ENCODE peak calls at places on chromosomes 7 and 10, in nine cellular contexts. U is neural progenitor cell; Q is body of pancreas; I is CD4-positive, CD25-positive, alpha-beta regulatory T cell; Y is heart right ventricle; V is pancreas; X is mucosa of descending colon; F is SJSA1; B is trophoblast cell. H is an unnamed sample. For H3K36me3 and H3K4me1, the result is how much of the 10 kb centered on the place peaks cover.

GRCh38 chr10:30422981-30423654 is 10.9 kb upstream of the MAP3K8 start:
- DNase-seq in U (peak), Q (peak), I (no peak), Y (peak), V (peak), X (peak), F (peak), B (peak), H (peak)

GRCh38 chr10:104128214-104128613 is 6.2 kb downstream of the SFR1 start:
- DNase-seq in U (no peak), Q (no peak), I (no peak), Y (no peak), V (no peak), X (no peak), F (no peak), B (no peak), H (no peak)

GRCh38 chr10:23694446-23694920 is 255.6 kb downstream of the OTUD1 start:
- DNase-seq in U (peak), Q (no peak), I (no peak), Y (no peak), V (no peak), X (no peak), F (no peak), B (no peak), H (no peak)

GRCh38 chr10:130230611-130231010 is 94.4 kb downstream of the GLRX3 start:
- DNase-seq in U (no peak), Q (no peak), I (no peak), Y (no peak), V (no peak), X (no peak), F (no peak), B (no peak), H (no peak)

GRCh38 chr7:94400022-94400421 is 5.3 kb downstream of the COL1A2 start:
- DNase-seq in U (no peak), Q (no peak), I (no peak), Y (no peak), V (no peak), X (no peak), F (peak), B (no peak), H (no peak)

GRCh38 chr10:114825513-114826253 is 4.1 kb downstream of the FHIP2A start:
- DNase-seq in U (no peak), Q (peak), I (no peak), Y (no peak), V (no peak), X (no peak), F (peak), B (peak), H (peak)

GRCh38 chr10:5882961-5883360 is 6.7 kb downstream of the ANKRD16 start:
- DNase-seq in U (no peak), Q (no peak), I (no peak), Y (no peak), V (no peak), X (no peak), F (no peak), B (no peak), H (no peak)

GRCh38 chr7:116501425-116502167 is 2.1 kb downstream of the CAV2 start:
- DNase-seq in U (no peak), Q (peak), I (no peak), Y (no peak), V (peak), X (no peak), F (no peak), B (no peak), H (no peak)

GRCh38 chr10:101047961-101048892 is 13.6 kb upstream of the KAZALD1 start:
- DNase-seq in U (peak), Q (peak), I (no peak), Y (no peak), V (no peak), X (peak), F (no peak), B (no peak), H (no peak)

GRCh38 chr7:24834150-24834798 is 77.0 kb upstream of the GSDME start:
- DNase-seq in U (no peak), Q (no peak), I (no peak), Y (peak), V (peak), X (peak), F (no peak), B (no peak), H (peak)

GRCh38 chr10:76301950-76302349 is 870.5 kb downstream of the LRMDA start:
- DNase-seq in U (no peak), Q (no peak), I (no peak), Y (no peak), V (no peak), X (no peak), F (no peak), B (no peak), H (no peak)

GRCh38 chr10:84715911-84716310 is 387.5 kb downstream of the CCSER2 start:
- DNase-seq in U (peak), Q (no peak), I (no peak), Y (no peak), V (no peak), X (no peak), F (peak), B (peak), H (no peak)

GRCh38 chr7:53485354-53485753 is 449.9 kb downstream of the POM121L12 start:
- DNase-seq in U (no peak), Q (no peak), I (no peak), Y (no peak), V (no peak), X (no peak), F (no peak), B (no peak), H (no peak)

GRCh38 chr10:4043897-4044296 is 258.9 kb upstream of the KLF6 start:
- DNase-seq in U (no peak), Q (no peak), I (no peak), Y (no peak), V (no peak), X (no peak), F (no peak), B (no peak), H (no peak)

GRCh38 chr7:108413782-108414492 is 42.3 kb downstream of the NRCAM start:
- DNase-seq in U (peak), Q (no peak), I (no peak), Y (no peak), V (no peak), X (no peak), F (no peak), B (no peak), H (no peak)

GRCh38 chr10:15744217-15744865 is 24.6 kb upstream of the ITGA8 start:
- DNase-seq in U (peak), Q (peak), I (no peak), Y (no peak), V (peak), X (no peak), F (peak), B (peak), H (peak)

GRCh38 chr7:6159097-6159483 is 113.3 kb downstream of the CYTH3 start:
- DNase-seq in U (no peak), Q (no peak), I (no peak), Y (no peak), V (no peak), X (no peak), F (no peak), B (peak), H (no peak)

GRCh38 chr7:66503036-66503370 is 125.7 kb upstream of the KCTD7 start:
- DNase-seq in U (no peak), Q (no peak), I (no peak), Y (no peak), V (no peak), X (no peak), F (no peak), B (no peak), H (no peak)

GRCh38 chr7:44073664-44074348 is 8.4 kb upstream of the PGAM2 start:
- DNase-seq in U (no peak), Q (peak), I (no peak), Y (peak), V (peak), X (peak), F (no peak), B (peak), H (peak)

DNA sequence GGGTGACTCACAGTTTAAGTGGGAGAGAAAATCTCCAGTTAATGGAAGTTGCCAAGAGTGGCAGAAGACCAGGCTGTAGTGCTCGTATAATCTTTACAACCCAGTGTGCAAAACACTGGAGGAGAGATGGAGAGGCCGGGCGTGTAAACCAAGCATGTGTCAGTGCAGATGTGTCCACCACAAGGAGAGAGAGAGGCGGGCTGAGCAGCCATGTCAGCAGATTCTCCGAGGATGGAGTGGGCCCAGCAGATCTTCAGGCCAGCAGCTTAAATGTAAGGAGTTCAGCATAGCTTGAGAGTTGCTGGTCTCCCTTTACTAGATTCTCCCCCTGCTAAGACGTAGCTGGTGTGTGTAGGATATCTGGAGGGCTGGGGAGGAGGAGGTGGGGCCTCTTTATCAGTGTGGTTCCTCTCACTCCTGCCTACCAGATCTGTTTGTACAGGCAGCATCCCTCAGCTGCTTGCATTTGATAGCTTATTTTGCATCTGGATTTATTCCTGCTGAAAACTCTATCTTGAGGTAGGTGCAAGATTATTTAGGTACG is 13.7 kb downstream of the BPGM start:
- DNase-seq in U (no peak), Q (no peak), I (no peak), Y (no peak), V (no peak), X (no peak), F (no peak), B (peak), H (no peak)
- H3K36me3 ChIP-seq in U (under half), Q (under half), I (under half), Y (under half), V (under half), X (under half), F (under half), B (under half), H (under half)

DNA sequence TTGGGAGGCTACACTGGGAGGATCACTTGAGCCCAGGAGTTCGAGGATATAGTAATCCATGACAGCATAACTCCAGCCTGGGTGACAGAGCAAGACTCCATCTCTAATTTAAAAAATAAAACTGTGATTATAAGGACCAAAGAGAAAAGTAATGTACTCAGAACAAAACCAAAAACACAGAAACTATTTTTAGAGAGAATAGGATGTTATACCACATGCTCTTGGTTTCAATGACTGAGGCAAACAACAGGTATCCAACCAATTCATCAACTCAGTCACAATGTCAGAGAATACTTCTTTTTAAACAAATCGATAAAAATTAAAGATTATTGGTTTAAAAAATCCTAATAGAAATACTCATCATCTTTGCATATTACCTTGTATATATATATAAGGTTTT is 186.7 kb downstream of the TPK1 start:
- DNase-seq in U (no peak), Q (no peak), I (no peak), Y (no peak), V (no peak), X (no peak), F (no peak), B (no peak), H (no peak)
- H3K4me1 ChIP-seq in U (under half), Q (under half), I (under half), Y (under half), V (under half), X (under half), F (under half), B (under half), H (under half)

GRCh38 chr10:127016331-127016730 is 111.1 kb downstream of the DOCK1 start:
- DNase-seq in U (no peak), Q (no peak), I (no peak), Y (no peak), V (no peak), X (no peak), F (no peak), B (no peak), H (no peak)

GRCh38 chr10:127020260-127020659 is 115.0 kb downstream of the DOCK1 start:
- DNase-seq in U (no peak), Q (no peak), I (no peak), Y (no peak), V (no peak), X (no peak), F (no peak), B (no peak), H (no peak)

GRCh38 chr10:127018298-127018650 is 113.0 kb downstream of the DOCK1 start:
- DNase-seq in U (no peak), Q (no peak), I (no peak), Y (no peak), V (no peak), X (no peak), F (no peak), B (no peak), H (no peak)

GRCh38 chr10:127017406-127018297 is 112.4 kb downstream of the DOCK1 start:
- DNase-seq in U (no peak), Q (no peak), I (no peak), Y (no peak), V (no peak), X (no peak), F (no peak), B (peak), H (no peak)

DNA sequence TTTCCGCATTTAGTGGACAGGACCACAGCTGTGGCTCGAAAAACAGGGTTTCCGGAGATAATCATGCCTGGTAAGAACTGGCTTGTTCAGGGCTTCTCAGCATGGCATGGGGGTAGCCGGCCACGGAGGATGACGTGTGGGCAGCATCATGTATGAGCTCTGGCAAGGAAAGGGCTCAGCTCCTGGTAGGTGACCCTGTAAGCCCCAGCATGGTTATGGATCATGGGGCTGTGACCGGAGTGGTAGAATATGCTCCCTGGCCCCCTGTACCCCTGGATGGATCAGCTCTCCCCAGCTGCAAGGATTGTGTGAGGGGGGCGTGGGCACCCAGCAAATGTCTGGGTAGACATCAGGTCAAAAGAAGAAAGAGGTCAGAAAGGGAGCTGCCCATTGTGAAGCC is 113.5 kb downstream of the DOCK1 start:
- DNase-seq in U (no peak), Q (no peak), I (no peak), Y (no peak), V (no peak), X (no peak), F (no peak), B (no peak), H (no peak)
- H3K36me3 ChIP-seq in U (under half), Q (under half), I (under half), Y (under half), V (under half), X (under half), F (under half), B (half or more), H (under half)

GRCh38 chr10:86863443-86863842 is 94.0 kb downstream of the MMRN2 start:
- DNase-seq in U (no peak), Q (no peak), I (no peak), Y (no peak), V (no peak), X (no peak), F (no peak), B (no peak), H (no peak)

GRCh38 chr10:86868353-86868752 is 89.1 kb downstream of the MMRN2 start:
- DNase-seq in U (peak), Q (no peak), I (no peak), Y (no peak), V (no peak), X (no peak), F (peak), B (no peak), H (peak)

GRCh38 chr10:86862786-86863185 is 94.6 kb downstream of the MMRN2 start:
- DNase-seq in U (no peak), Q (peak), I (no peak), Y (no peak), V (no peak), X (no peak), F (no peak), B (no peak), H (no peak)

GRCh38 chr10:86870679-86871078 is 86.7 kb downstream of the MMRN2 start:
- DNase-seq in U (no peak), Q (no peak), I (no peak), Y (no peak), V (no peak), X (no peak), F (no peak), B (no peak), H (no peak)

GRCh38 chr10:86867149-86867548 is 90.3 kb downstream of the MMRN2 start:
- DNase-seq in U (no peak), Q (no peak), I (no peak), Y (no peak), V (no peak), X (no peak), F (no peak), B (no peak), H (no peak)
- H3K4me1 ChIP-seq in U (under half), Q (under half), I (under half), Y (under half), V (under half), X (under half), F (half or more), B (under half), H (under half)

DNA sequence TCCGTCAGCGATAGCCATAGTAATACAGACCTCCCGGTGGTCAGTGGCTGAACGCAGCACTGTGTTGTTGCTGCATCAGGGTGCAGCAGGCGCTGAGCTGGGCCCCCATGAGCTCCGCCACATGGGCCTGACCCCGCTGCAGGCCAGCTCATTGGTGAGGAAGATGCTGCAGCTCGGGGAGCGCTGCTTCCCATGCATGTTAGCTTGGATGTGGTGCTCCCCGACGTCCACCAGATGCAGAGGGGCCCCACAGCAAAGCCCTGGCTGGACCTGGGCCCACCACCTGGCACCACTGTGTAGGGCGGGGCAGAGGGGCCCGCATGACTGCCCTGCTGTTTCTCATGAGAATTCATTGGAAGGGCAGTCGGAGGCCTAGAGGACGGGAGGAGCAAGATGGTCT is 50.8 kb downstream of the WDR37 start:
- DNase-seq in U (no peak), Q (no peak), I (no peak), Y (no peak), V (no peak), X (no peak), F (no peak), B (no peak), H (no peak)
- H3K36me3 ChIP-seq in U (under half), Q (under half), I (half or more), Y (under half), V (under half), X (under half), F (half or more), B (under half), H (half or more)

GRCh38 chr10:8956400-8956799 is 901.9 kb downstream of the GATA3 start:
- DNase-seq in U (no peak), Q (no peak), I (no peak), Y (no peak), V (no peak), X (no peak), F (no peak), B (no peak), H (no peak)

GRCh38 chr10:8951440-8952089 is 897.1 kb downstream of the GATA3 start:
- DNase-seq in U (no peak), Q (no peak), I (no peak), Y (no peak), V (no peak), X (no peak), F (no peak), B (no peak), H (no peak)

GRCh38 chr10:8946451-8946850 is 892.0 kb downstream of the GATA3 start:
- DNase-seq in U (no peak), Q (no peak), I (no peak), Y (no peak), V (no peak), X (no peak), F (no peak), B (peak), H (no peak)

GRCh38 chr10:8950978-8951377 is 896.5 kb downstream of the GATA3 start:
- DNase-seq in U (no peak), Q (no peak), I (no peak), Y (no peak), V (no peak), X (no peak), F (no peak), B (no peak), H (no peak)
- H3K4me1 ChIP-seq in U (under half), Q (under half), I (under half), Y (under half), V (under half), X (under half), F (under half), B (under half), H (under half)

DNA sequence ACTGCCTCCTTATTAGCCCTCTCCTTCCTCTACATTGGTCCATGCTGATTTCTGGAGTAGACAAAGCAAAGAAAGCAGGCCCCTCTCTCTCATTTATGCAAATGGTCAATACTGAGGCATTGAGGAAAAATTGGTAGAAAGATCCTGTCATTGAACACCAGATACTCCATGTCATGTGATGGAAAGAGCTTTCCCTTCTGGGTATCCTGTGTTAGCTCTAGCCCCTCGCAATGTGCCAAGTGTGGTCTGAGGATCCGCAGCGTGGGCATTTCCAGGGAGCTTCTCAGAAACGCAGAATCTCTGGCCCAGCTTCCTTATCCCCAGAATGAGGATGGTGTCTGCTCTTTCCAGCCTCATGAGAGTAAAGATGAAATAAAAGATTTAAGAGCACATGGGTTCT is 159.1 kb downstream of the CREB5 start:
- DNase-seq in U (no peak), Q (no peak), I (no peak), Y (no peak), V (no peak), X (no peak), F (no peak), B (no peak), H (no peak)
- H3K36me3 ChIP-seq in U (under half), Q (under half), I (under half), Y (under half), V (under half), X (under half), F (under half), B (under half), H (under half)

GRCh38 chr7:135665072-135665471 is 2.8 kb downstream of the STMP1 start:
- DNase-seq in U (no peak), Q (no peak), I (no peak), Y (no peak), V (no peak), X (no peak), F (no peak), B (no peak), H (no peak)

GRCh38 chr7:135669774-135670173 is 7.5 kb downstream of the STMP1 start:
- DNase-seq in U (no peak), Q (no peak), I (no peak), Y (no peak), V (no peak), X (no peak), F (no peak), B (no peak), H (no peak)

GRCh38 chr7:135664046-135664589 is 1.8 kb downstream of the STMP1 start:
- DNase-seq in U (no peak), Q (no peak), I (no peak), Y (no peak), V (no peak), X (no peak), F (peak), B (peak), H (no peak)

GRCh38 chr7:135666156-135666555 is 3.8 kb downstream of the STMP1 start:
- DNase-seq in U (no peak), Q (no peak), I (no peak), Y (no peak), V (no peak), X (no peak), F (peak), B (peak), H (peak)

GRCh38 chr7:135666836-135667235 is 4.5 kb downstream of the STMP1 start:
- DNase-seq in U (no peak), Q (no peak), I (no peak), Y (no peak), V (no peak), X (no peak), F (no peak), B (no peak), H (no peak)
- H3K4me1 ChIP-seq in U (under half), Q (under half), I (under half), Y (under half), V (under half), X (under half), F (under half), B (under half), H (under half)

GRCh38 chr10:67893637-67894036 is 9.2 kb downstream of the SIRT1 start:
- DNase-seq in U (no peak), Q (no peak), I (no peak), Y (no peak), V (no peak), X (no peak), F (no peak), B (no peak), H (no peak)
- H3K36me3 ChIP-seq in U (under half), Q (under half), I (half or more), Y (under half), V (under half), X (under half), F (half or more), B (under half), H (under half)

GRCh38 chr7:21429786-21430574 is 2.1 kb downstream of the SP4 start:
- DNase-seq in U (peak), Q (peak), I (no peak), Y (no peak), V (peak), X (no peak), F (no peak), B (no peak), H (no peak)
- H3K4me1 ChIP-seq in U (half or more), Q (under half), I (half or more), Y (under half), V (under half), X (under half), F (under half), B (under half), H (under half)

H was measured in adrenal gland.